ENCODE peak calls at places on chromosomes 11 and 22, in six cellular contexts. B, A, Y, R, C and N are unnamed samples.
A peak's percentile ranks its signal among the peaks of the same experiment; 100 is the strongest.

GRCh38 chr22:38172489-38173155 is 9.0 kb downstream of the PLA2G6 start:
- DNase-seq in B (peak; percentile 40), A (peak; percentile 31), Y (peak; percentile 29), R (no peak), C (peak; percentile 66), N (peak; percentile 80)

GRCh38 chr11:130077671-130078468 is 8.2 kb downstream of the APLP2 start:
- DNase-seq in B (no peak), A (no peak), Y (no peak), R (no peak), C (no peak), N (no peak)

GRCh38 chr22:33984741-33985287 is 64.5 kb upstream of the LARGE1 start:
- DNase-seq in B (no peak), A (no peak), Y (no peak), R (no peak), C (no peak), N (no peak)

GRCh38 chr11:134360050-134360835 is 28.5 kb downstream of the GLB1L2 start:
- DNase-seq in B (peak; percentile 39), A (peak; percentile 86), Y (peak; percentile 53), R (peak; percentile 59), C (peak; percentile 57), N (peak; percentile 75)

GRCh38 chr11:66070604-66071325 is 693 bp downstream of the PACS1 start:
- DNase-seq in B (peak; percentile 28), A (peak; percentile 47), Y (no peak), R (no peak), C (peak; percentile 73), N (peak; percentile 52)

GRCh38 chr11:9615031-9615451 is 41.6 kb downstream of the WEE1 start:
- DNase-seq in B (peak; percentile 32), A (no peak), Y (no peak), R (no peak), C (no peak), N (no peak)

GRCh38 chr11:121656333-121657090 is 203.7 kb upstream of the SORL1-AS1 start:
- DNase-seq in B (no peak), A (no peak), Y (no peak), R (no peak), C (no peak), N (no peak)

GRCh38 chr22:40720538-40721256 is 41.4 kb downstream of the MCHR1 start:
- DNase-seq in B (no peak), A (no peak), Y (no peak), R (no peak), C (no peak), N (no peak)

GRCh38 chr11:47171856-47172255 is 4.8 kb downstream of the ARFGAP2 start:
- DNase-seq in B (no peak), A (no peak), Y (no peak), R (no peak), C (no peak), N (no peak)

GRCh38 chr11:1943977-1944376 is 3.2 kb upstream of the MRPL23 start:
- DNase-seq in B (peak; percentile 25), A (peak; percentile 16), Y (no peak), R (no peak), C (no peak), N (peak; percentile 37)

GRCh38 chr11:28833670-28834069 is 725.5 kb downstream of the METTL15 start:
- DNase-seq in B (peak; percentile 96), A (no peak), Y (no peak), R (no peak), C (no peak), N (no peak)

GRCh38 chr11:65489706-65490310 is 9.0 kb upstream of the MALAT1 start:
- DNase-seq in B (peak; percentile 65), A (no peak), Y (no peak), R (no peak), C (peak; percentile 54), N (no peak)

GRCh38 chr11:67213251-67213650 is 53.0 kb upstream of the GRK2 start:
- DNase-seq in B (no peak), A (no peak), Y (no peak), R (no peak), C (no peak), N (no peak)

GRCh38 chr22:35914665-35915476 is 113.8 kb downstream of the RBFOX2 start:
- DNase-seq in B (peak; percentile 88), A (no peak), Y (peak; percentile 74), R (no peak), C (peak; percentile 73), N (no peak)

GRCh38 chr11:134583397-134583990 is 171.5 kb upstream of the B3GAT1 start:
- DNase-seq in B (no peak), A (no peak), Y (no peak), R (no peak), C (no peak), N (no peak)

GRCh38 chr22:23282089-23282501 is 101.8 kb downstream of the BCR start:
- DNase-seq in B (peak; percentile 80), A (no peak), Y (peak; percentile 25), R (no peak), C (peak; percentile 89), N (peak; percentile 94)

GRCh38 chr11:114438303-114438702 is 964 bp upstream of the REXO2 start:
- DNase-seq in B (no peak), A (no peak), Y (no peak), R (no peak), C (no peak), N (no peak)

GRCh38 chr22:46038516-46039430 is 61.8 kb upstream of the WNT7B start:
- DNase-seq in B (no peak), A (no peak), Y (no peak), R (no peak), C (peak; percentile 21), N (no peak)

GRCh38 chr22:40434745-40435144 is 64.4 kb downstream of the SGSM3 start:
- DNase-seq in B (no peak), A (no peak), Y (no peak), R (no peak), C (no peak), N (no peak)

GRCh38 chr11:122723576-122723975 is 68.1 kb downstream of the UBASH3B start:
- DNase-seq in B (no peak), A (peak; percentile 31), Y (no peak), R (no peak), C (no peak), N (no peak)

GRCh38 chr11:64173616-64174355 is 7.9 kb upstream of the MACROD1 start:
- DNase-seq in B (no peak), A (no peak), Y (no peak), R (no peak), C (no peak), N (no peak)

GRCh38 chr11:429391-429790 is 12.4 kb downstream of the ANO9 start:
- DNase-seq in B (no peak), A (no peak), Y (no peak), R (no peak), C (no peak), N (peak; percentile 84)

GRCh38 chr11:114308689-114309089 is 12.5 kb downstream of the NNMT start:
- DNase-seq in B (peak; percentile 94), A (no peak), Y (no peak), R (no peak), C (peak; percentile 70), N (no peak)

GRCh38 chr11:101470414-101470813 is 113.4 kb downstream of the TRPC6 start:
- DNase-seq in B (peak; percentile 14), A (no peak), Y (no peak), R (no peak), C (no peak), N (no peak)

GRCh38 chr22:19106886-19107729 is 15.1 kb downstream of the DGCR2 start:
- DNase-seq in B (no peak), A (no peak), Y (no peak), R (no peak), C (no peak), N (no peak)

GRCh38 chr11:35709386-35709785 is 46.8 kb downstream of the TRIM44 start:
- DNase-seq in B (no peak), A (no peak), Y (no peak), R (no peak), C (no peak), N (no peak)

GRCh38 chr11:125076378-125076945 is 13.4 kb downstream of the SLC37A2 start:
- DNase-seq in B (no peak), A (no peak), Y (no peak), R (no peak), C (no peak), N (no peak)

GRCh38 chr11:5204787-5205186 is 4.3 kb upstream of the OR51V1 start:
- DNase-seq in B (peak; percentile 76), A (no peak), Y (no peak), R (no peak), C (no peak), N (no peak)

GRCh38 chr11:2517386-2518064 is 72.7 kb downstream of the KCNQ1 start:
- DNase-seq in B (no peak), A (peak; percentile 15), Y (no peak), R (no peak), C (peak; percentile 9), N (peak; percentile 62)

GRCh38 chr22:43467171-43467570 is 55.4 kb downstream of the MPPED1 start:
- DNase-seq in B (no peak), A (no peak), Y (no peak), R (no peak), C (no peak), N (no peak)